ENCODE peak calls at places on chromosomes 6 and 20, in six cellular contexts. One of them, this sample, is unnamed.

GRCh38 chr6:105510746-105511145 is 107.9 kb upstream of the PREP start:
- DNase-seq in coronary artery: no peak
- DNase-seq in ovary: no peak
- DNase-seq in stimulated activated CD4-positive, alpha-beta T cell treated with anti-CD3 and anti-CD28 coated beads, Interleukin-12 subunit alpha, Interleukin-12 subunit beta, amount 100 ng/mL, for 24 hours: no peak
- DNase-seq in Daoy: no peak
- DNase-seq in gastrocnemius medialis: no peak
- DNase-seq in this sample: peak

GRCh38 chr6:36323062-36323461 is 13.6 kb downstream of the BNIP5 start:
- DNase-seq in stimulated activated CD4-positive, alpha-beta T cell treated with anti-CD3 and anti-CD28 coated beads, Interleukin-12 subunit alpha, Interleukin-12 subunit beta, amount 100 ng/mL, for 24 hours: no peak
- DNase-seq in ovary: no peak
- DNase-seq in gastrocnemius medialis: no peak
- DNase-seq in coronary artery: no peak
- DNase-seq in Daoy: no peak
- DNase-seq in this sample: no peak

GRCh38 chr20:43666376-43667328 is at the start of gene MYBL2:
- DNase-seq in Daoy: peak
- DNase-seq in coronary artery: no peak
- DNase-seq in stimulated activated CD4-positive, alpha-beta T cell treated with anti-CD3 and anti-CD28 coated beads, Interleukin-12 subunit alpha, Interleukin-12 subunit beta, amount 100 ng/mL, for 24 hours: peak
- DNase-seq in ovary: peak
- DNase-seq in gastrocnemius medialis: no peak
- DNase-seq in this sample: peak

GRCh38 chr6:95867205-95867604 is 148.6 kb upstream of the FUT9 start:
- DNase-seq in ovary: no peak
- DNase-seq in stimulated activated CD4-positive, alpha-beta T cell treated with anti-CD3 and anti-CD28 coated beads, Interleukin-12 subunit alpha, Interleukin-12 subunit beta, amount 100 ng/mL, for 24 hours: no peak
- DNase-seq in Daoy: no peak
- DNase-seq in gastrocnemius medialis: no peak
- DNase-seq in coronary artery: no peak
- DNase-seq in this sample: no peak

GRCh38 chr20:44582321-44583025 is at the start of gene PKIG:
- DNase-seq in stimulated activated CD4-positive, alpha-beta T cell treated with anti-CD3 and anti-CD28 coated beads, Interleukin-12 subunit alpha, Interleukin-12 subunit beta, amount 100 ng/mL, for 24 hours: no peak
- DNase-seq in coronary artery: peak
- DNase-seq in gastrocnemius medialis: peak
- DNase-seq in Daoy: peak
- DNase-seq in ovary: no peak
- DNase-seq in this sample: peak

GRCh38 chr6:18148304-18149025 is 6.4 kb downstream of the TPMT start:
- DNase-seq in stimulated activated CD4-positive, alpha-beta T cell treated with anti-CD3 and anti-CD28 coated beads, Interleukin-12 subunit alpha, Interleukin-12 subunit beta, amount 100 ng/mL, for 24 hours: no peak
- DNase-seq in coronary artery: no peak
- DNase-seq in ovary: no peak
- DNase-seq in Daoy: peak
- DNase-seq in gastrocnemius medialis: no peak
- DNase-seq in this sample: peak

GRCh38 chr6:45422541-45423110 is 44.9 kb upstream of the SUPT3H start:
- DNase-seq in stimulated activated CD4-positive, alpha-beta T cell treated with anti-CD3 and anti-CD28 coated beads, Interleukin-12 subunit alpha, Interleukin-12 subunit beta, amount 100 ng/mL, for 24 hours: peak
- DNase-seq in ovary: peak
- DNase-seq in coronary artery: no peak
- DNase-seq in gastrocnemius medialis: no peak
- DNase-seq in Daoy: peak
- DNase-seq in this sample: no peak

GRCh38 chr6:158595223-158595622 is 35.3 kb downstream of the TMEM181 start:
- DNase-seq in ovary: no peak
- DNase-seq in stimulated activated CD4-positive, alpha-beta T cell treated with anti-CD3 and anti-CD28 coated beads, Interleukin-12 subunit alpha, Interleukin-12 subunit beta, amount 100 ng/mL, for 24 hours: no peak
- DNase-seq in gastrocnemius medialis: no peak
- DNase-seq in Daoy: no peak
- DNase-seq in coronary artery: no peak
- DNase-seq in this sample: peak

GRCh38 chr6:48144024-48144423 is 33.0 kb upstream of the PTCHD4 start:
- DNase-seq in coronary artery: no peak
- DNase-seq in stimulated activated CD4-positive, alpha-beta T cell treated with anti-CD3 and anti-CD28 coated beads, Interleukin-12 subunit alpha, Interleukin-12 subunit beta, amount 100 ng/mL, for 24 hours: no peak
- DNase-seq in gastrocnemius medialis: no peak
- DNase-seq in Daoy: no peak
- DNase-seq in ovary: no peak
- DNase-seq in this sample: no peak

GRCh38 chr6:121652726-121653623 is 217.5 kb downstream of the GJA1 start:
- DNase-seq in Daoy: peak
- DNase-seq in gastrocnemius medialis: peak
- DNase-seq in coronary artery: no peak
- DNase-seq in stimulated activated CD4-positive, alpha-beta T cell treated with anti-CD3 and anti-CD28 coated beads, Interleukin-12 subunit alpha, Interleukin-12 subunit beta, amount 100 ng/mL, for 24 hours: no peak
- DNase-seq in ovary: no peak
- DNase-seq in this sample: peak

This sample was measured in fibroblast of mammary gland.